ENCODE peak calls at places on chromosomes 4 and X, in five cellular contexts. One of them, this sample, is unnamed.
A peak's percentile ranks its signal among the peaks of the same experiment; 100 is the strongest.

GRCh38 chr4:31682796-31683195 is 962.6 kb downstream of the PCDH7 start:
- DNase-seq in K562: no peak
- DNase-seq in HepG2: no peak
- DNase-seq in SK-N-SH: no peak
- DNase-seq in GM12878: no peak
- DNase-seq in this sample: no peak

GRCh38 chrX:119251381-119251780 is 15.3 kb downstream of the PGRMC1 start:
- DNase-seq in GM12878: no peak
- DNase-seq in K562: no peak
- DNase-seq in SK-N-SH: no peak
- DNase-seq in HepG2: no peak
- DNase-seq in this sample: no peak

GRCh38 chr4:186058253-186058979 is 10.5 kb upstream of the TLR3 start:
- DNase-seq in HepG2: no peak
- DNase-seq in SK-N-SH: no peak
- DNase-seq in K562: no peak
- DNase-seq in GM12878: peak; percentile 60
- DNase-seq in this sample: no peak

GRCh38 chr4:179112441-179113170 is 1670.4 kb upstream of the AGA start:
- DNase-seq in K562: no peak
- DNase-seq in HepG2: no peak
- DNase-seq in SK-N-SH: no peak
- DNase-seq in GM12878: no peak
- DNase-seq in this sample: no peak

GRCh38 chr4:148163011-148163410 is 279.2 kb downstream of the NR3C2 start:
- DNase-seq in HepG2: no peak
- DNase-seq in GM12878: no peak
- DNase-seq in SK-N-SH: no peak
- DNase-seq in K562: no peak
- DNase-seq in this sample: no peak

GRCh38 chrX:134718329-134719317 is 60.4 kb upstream of the PLAC1 start:
- DNase-seq in GM12878: peak; percentile 25
- DNase-seq in K562: no peak
- DNase-seq in SK-N-SH: no peak
- DNase-seq in HepG2: no peak
- DNase-seq in this sample: peak; percentile 32

GRCh38 chrX:69357293-69357692 is 146.8 kb upstream of the NALF2 start:
- DNase-seq in K562: no peak
- DNase-seq in SK-N-SH: no peak
- DNase-seq in GM12878: no peak
- DNase-seq in HepG2: no peak
- DNase-seq in this sample: no peak

GRCh38 chr4:24033626-24034025 is 143.8 kb upstream of the PPARGC1A start:
- DNase-seq in SK-N-SH: no peak
- DNase-seq in GM12878: no peak
- DNase-seq in HepG2: no peak
- DNase-seq in K562: no peak
- DNase-seq in this sample: no peak

GRCh38 chrX:145735036-145735435 is 82.6 kb upstream of the SLITRK2 start:
- DNase-seq in SK-N-SH: no peak
- DNase-seq in GM12878: no peak
- DNase-seq in HepG2: no peak
- DNase-seq in K562: no peak
- DNase-seq in this sample: no peak

GRCh38 chrX:135346975-135347374 is 37.7 kb downstream of the ETDC start:
- DNase-seq in SK-N-SH: no peak
- DNase-seq in K562: peak; percentile 7
- DNase-seq in GM12878: no peak
- DNase-seq in HepG2: no peak
- DNase-seq in this sample: no peak

GRCh38 chrX:49242545-49243066 is 7.3 kb downstream of the CCDC22 start:
- DNase-seq in K562: peak; percentile 28
- DNase-seq in GM12878: no peak
- DNase-seq in HepG2: no peak
- DNase-seq in SK-N-SH: no peak
- DNase-seq in this sample: no peak

GRCh38 chr4:133377286-133377685 is 228.2 kb downstream of the PCDH10 start:
- DNase-seq in K562: no peak
- DNase-seq in HepG2: no peak
- DNase-seq in SK-N-SH: no peak
- DNase-seq in GM12878: no peak
- DNase-seq in this sample: no peak

GRCh38 chrX:123153846-123154335 is 30.2 kb upstream of the GRIA3 start:
- DNase-seq in K562: no peak
- DNase-seq in SK-N-SH: no peak
- DNase-seq in GM12878: no peak
- DNase-seq in HepG2: no peak
- DNase-seq in this sample: no peak

DNA sequence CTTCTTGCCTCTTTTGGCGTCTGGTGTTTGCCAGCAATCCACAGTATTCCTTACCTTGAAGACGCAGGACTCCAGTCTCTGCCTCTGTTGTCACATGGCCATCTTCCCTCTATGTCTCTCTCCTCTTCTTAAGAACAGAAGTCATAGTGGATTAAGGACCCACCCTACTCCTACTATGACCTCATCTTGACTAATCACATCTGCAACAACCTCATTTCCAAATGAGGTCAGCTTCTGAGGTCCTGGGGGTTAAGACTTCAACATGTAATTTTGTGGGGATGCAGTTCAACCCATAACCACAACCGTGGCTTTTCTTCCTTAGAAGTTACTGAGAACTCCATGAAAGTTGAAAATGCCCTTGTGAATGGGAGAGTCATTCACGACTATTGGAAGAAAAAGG is 23.3 kb downstream of the TLR8 start:
- DNase-seq in K562: no peak
- DNase-seq in GM12878: no peak
- DNase-seq in HepG2: no peak
- DNase-seq in SK-N-SH: no peak
- DNase-seq in this sample: no peak
- TF ChIP-seq GABPA in K562: no peak
- TF ChIP-seq GABPA in GM12878: no peak
- TF ChIP-seq GABPA in HepG2: no peak
- TF ChIP-seq GABPA in SK-N-SH: no peak
- TF ChIP-seq GABPA in this sample: no peak

DNA sequence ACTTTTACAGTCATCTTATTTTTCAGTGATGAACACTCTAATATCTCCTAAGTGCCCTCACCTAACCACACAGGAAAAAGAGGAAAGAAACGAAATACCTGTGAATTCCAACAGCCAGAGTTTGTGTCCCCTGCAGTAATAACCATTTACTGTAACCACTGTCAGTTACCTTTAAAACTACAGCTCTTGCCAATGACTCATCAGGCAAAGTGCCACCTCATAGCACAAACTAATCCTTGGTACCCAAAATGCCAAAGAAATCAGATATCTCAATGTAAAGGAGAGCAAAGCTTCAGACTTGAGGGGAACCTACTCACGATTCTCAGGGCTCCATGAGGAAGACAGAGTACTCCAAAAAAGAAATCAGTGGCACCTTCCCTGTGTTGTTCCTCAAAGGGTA is 146.5 kb downstream of the NDST3 start:
- DNase-seq in HepG2: no peak
- DNase-seq in SK-N-SH: no peak
- DNase-seq in K562: no peak
- DNase-seq in GM12878: no peak
- DNase-seq in this sample: no peak
- TF ChIP-seq CTCF in HepG2: no peak
- TF ChIP-seq CTCF in SK-N-SH: no peak
- TF ChIP-seq CTCF in K562: no peak
- TF ChIP-seq CTCF in GM12878: no peak
- TF ChIP-seq CTCF in this sample: no peak

GRCh38 chr4:40924793-40925117 is 175.0 kb downstream of the NSUN7 start:
- DNase-seq in HepG2: no peak
- DNase-seq in GM12878: no peak
- DNase-seq in SK-N-SH: no peak
- DNase-seq in K562: no peak
- DNase-seq in this sample: no peak

GRCh38 chr4:40923326-40924095 is 173.8 kb downstream of the NSUN7 start:
- DNase-seq in HepG2: no peak
- DNase-seq in K562: no peak
- DNase-seq in SK-N-SH: no peak
- DNase-seq in GM12878: no peak
- DNase-seq in this sample: no peak

GRCh38 chr4:40918330-40918729 is 168.6 kb downstream of the NSUN7 start:
- DNase-seq in HepG2: no peak
- DNase-seq in SK-N-SH: peak; percentile 42
- DNase-seq in GM12878: no peak
- DNase-seq in K562: no peak
- DNase-seq in this sample: peak; percentile 62

GRCh38 chr4:40927108-40927507 is 177.4 kb downstream of the NSUN7 start:
- DNase-seq in HepG2: no peak
- DNase-seq in GM12878: no peak
- DNase-seq in K562: no peak
- DNase-seq in SK-N-SH: no peak
- DNase-seq in this sample: no peak

GRCh38 chr4:40924096-40924792 is 174.5 kb downstream of the NSUN7 start:
- DNase-seq in SK-N-SH: peak; percentile 83
- DNase-seq in HepG2: peak; percentile 28
- DNase-seq in K562: peak; percentile 80
- DNase-seq in GM12878: peak; percentile 12
- DNase-seq in this sample: peak; percentile 73
- TF ChIP-seq REST in SK-N-SH: no peak
- TF ChIP-seq REST in HepG2: no peak
- TF ChIP-seq REST in K562: no peak
- TF ChIP-seq REST in GM12878: no peak
- TF ChIP-seq REST in this sample: peak; percentile 41

DNA sequence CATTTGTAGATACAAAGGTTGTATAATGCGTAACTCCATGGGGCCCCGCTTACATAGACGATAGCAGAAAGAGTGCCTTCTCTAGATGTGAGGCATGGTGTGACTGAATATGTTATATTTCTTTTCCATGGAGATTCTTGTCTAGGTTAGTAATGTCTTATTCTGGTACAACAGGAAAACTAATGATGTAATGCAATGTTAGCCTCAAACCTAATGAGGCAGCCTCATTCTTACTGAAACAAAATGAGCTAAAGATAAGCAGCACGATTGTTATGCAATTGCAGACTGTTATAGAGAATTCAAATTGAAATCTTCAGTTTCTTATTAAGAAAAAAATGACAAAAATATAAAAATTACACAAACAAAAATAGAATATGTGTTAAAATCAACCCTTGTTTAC is 171.1 kb upstream of the ANKRD50 start:
- DNase-seq in GM12878: no peak
- DNase-seq in SK-N-SH: no peak
- DNase-seq in K562: no peak
- DNase-seq in HepG2: no peak
- DNase-seq in this sample: no peak
- TF ChIP-seq GABPA in GM12878: no peak
- TF ChIP-seq GABPA in SK-N-SH: no peak
- TF ChIP-seq GABPA in K562: no peak
- TF ChIP-seq GABPA in HepG2: no peak
- TF ChIP-seq GABPA in this sample: no peak

DNA sequence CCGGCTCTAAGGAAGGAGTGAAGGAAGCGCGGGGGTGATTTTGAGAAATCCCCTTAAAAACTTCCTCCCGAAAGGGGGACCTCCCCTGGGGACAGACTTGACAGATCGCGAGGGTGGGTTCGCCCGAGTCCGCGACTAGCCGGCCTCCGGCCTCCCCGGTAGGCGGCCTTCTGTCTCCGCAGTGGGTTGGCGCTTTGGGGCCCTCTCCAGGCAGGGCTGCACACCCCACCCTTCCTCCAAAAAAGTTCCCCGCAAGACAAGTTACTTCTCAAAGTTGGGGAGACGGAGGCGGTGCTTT is 24.8 kb downstream of the HOPX start:
- DNase-seq in SK-N-SH: peak; percentile 63
- DNase-seq in K562: no peak
- DNase-seq in HepG2: no peak
- DNase-seq in GM12878: no peak
- DNase-seq in this sample: no peak
- TF ChIP-seq CTCF in SK-N-SH: peak; percentile 30
- TF ChIP-seq CTCF in K562: no peak
- TF ChIP-seq CTCF in HepG2: no peak
- TF ChIP-seq CTCF in GM12878: peak; percentile 4
- TF ChIP-seq CTCF in this sample: no peak

DNA sequence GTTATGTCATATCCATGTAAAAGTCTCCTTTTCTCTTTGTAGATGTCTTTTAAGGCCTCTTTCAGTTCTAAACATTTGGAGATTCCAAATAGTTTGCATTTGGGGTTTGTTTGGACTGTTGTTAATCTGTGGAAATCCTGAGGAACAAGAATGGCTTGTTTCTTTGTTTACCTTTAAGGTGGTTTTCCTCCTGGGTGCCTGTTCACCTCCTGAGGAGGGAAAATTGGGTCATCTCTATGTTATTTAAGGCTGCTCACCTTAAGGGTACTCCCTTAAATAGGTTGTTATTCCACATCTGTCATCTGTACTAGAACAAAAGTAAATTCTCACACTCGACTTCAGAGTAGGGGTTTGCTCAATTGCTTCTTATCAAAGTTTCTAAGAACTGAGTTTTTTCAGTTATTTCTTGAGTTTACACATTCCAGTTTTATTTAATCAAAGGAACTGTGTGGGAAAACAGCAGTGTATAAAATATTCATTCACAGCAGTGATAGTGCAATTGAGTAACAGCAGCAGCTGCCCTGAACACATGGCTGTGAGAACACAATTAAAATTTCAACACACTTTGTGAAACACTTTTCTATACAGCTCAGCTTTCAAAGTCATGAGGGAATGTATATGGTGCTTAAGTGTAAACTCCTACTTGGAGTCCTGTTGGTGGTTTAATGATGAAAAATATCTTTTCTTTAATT is 238.5 kb upstream of the PGRMC2 start:
- DNase-seq in HepG2: no peak
- DNase-seq in GM12878: no peak
- DNase-seq in K562: no peak
- DNase-seq in SK-N-SH: no peak
- DNase-seq in this sample: no peak
- TF ChIP-seq REST in HepG2: no peak
- TF ChIP-seq REST in GM12878: no peak
- TF ChIP-seq REST in K562: no peak
- TF ChIP-seq REST in SK-N-SH: no peak
- TF ChIP-seq REST in this sample: no peak

GRCh38 chrX:25016938-25017598 is 1.3 kb upstream of the ARX start:
- DNase-seq in K562: no peak
- DNase-seq in HepG2: no peak
- DNase-seq in SK-N-SH: no peak
- DNase-seq in GM12878: no peak
- DNase-seq in this sample: no peak
- TF ChIP-seq GABPA in K562: no peak
- TF ChIP-seq GABPA in HepG2: no peak
- TF ChIP-seq GABPA in SK-N-SH: no peak
- TF ChIP-seq GABPA in GM12878: no peak
- TF ChIP-seq GABPA in this sample: no peak

This sample was measured in HL-60.